ENCODE peak calls at places on chromosome X, in seven cellular contexts. K, J, Z, S, L, C and Y are unnamed samples.

GRCh38 chrX:67544871-67545771 is 1.3 kb downstream of the AR start:
- DNase-seq in K (peak), J (no peak), Z (no peak), S (no peak), L (no peak), C (no peak), Y (no peak)

GRCh38 chrX:12595746-12596145 is 195.5 kb upstream of the PRPS2 start:
- DNase-seq in K (no peak), J (no peak), Z (no peak), S (no peak), L (no peak), C (no peak), Y (no peak)

GRCh38 chrX:102155806-102156179 is at the start of gene BEX5:
- DNase-seq in K (peak), J (no peak), Z (peak), S (peak), L (no peak), C (no peak), Y (peak)

GRCh38 chrX:22800360-22800759 is 199.4 kb upstream of the DDX53 start:
- DNase-seq in K (no peak), J (no peak), Z (no peak), S (no peak), L (no peak), C (no peak), Y (no peak)

GRCh38 chrX:153411988-153412574 is 809 bp downstream of the ZFP92 start:
- DNase-seq in K (no peak), J (no peak), Z (no peak), S (no peak), L (no peak), C (no peak), Y (no peak)

GRCh38 chrX:13428055-13428786 is 108.4 kb upstream of the ATXN3L start:
- DNase-seq in K (peak), J (peak), Z (no peak), S (no peak), L (no peak), C (no peak), Y (no peak)

GRCh38 chrX:31459361-31459760 is 387.5 kb upstream of the FTHL17 start:
- DNase-seq in K (no peak), J (no peak), Z (no peak), S (no peak), L (no peak), C (no peak), Y (no peak)

GRCh38 chrX:118637997-118638396 is 89.4 kb upstream of the IL13RA1 start:
- DNase-seq in K (no peak), J (no peak), Z (no peak), S (no peak), L (peak), C (no peak), Y (no peak)

GRCh38 chrX:125103693-125104092 is 216.0 kb upstream of the TEX13C start:
- DNase-seq in K (no peak), J (no peak), Z (no peak), S (no peak), L (no peak), C (no peak), Y (no peak)

GRCh38 chrX:154488336-154489075 is 1.9 kb downstream of the SLC10A3 start:
- DNase-seq in K (no peak), J (no peak), Z (no peak), S (no peak), L (no peak), C (no peak), Y (no peak)

GRCh38 chrX:41127476-41128192 is 42.4 kb downstream of the USP9X start:
- DNase-seq in K (no peak), J (no peak), Z (no peak), S (no peak), L (no peak), C (no peak), Y (no peak)

GRCh38 chrX:118632862-118633261 is 94.5 kb upstream of the IL13RA1 start:
- DNase-seq in K (no peak), J (no peak), Z (no peak), S (no peak), L (no peak), C (no peak), Y (no peak)

GRCh38 chrX:124726881-124727280 is 380.5 kb downstream of the SH2D1A start:
- DNase-seq in K (no peak), J (no peak), Z (no peak), S (no peak), L (no peak), C (no peak), Y (no peak)

GRCh38 chrX:1487401-1487800 is 34.7 kb upstream of the ASMTL start:
- DNase-seq in K (no peak), J (no peak), Z (no peak), S (no peak), L (no peak), C (no peak), Y (no peak)

GRCh38 chrX:97021680-97022079 is 138.0 kb downstream of the RPA4 start:
- DNase-seq in K (no peak), J (no peak), Z (no peak), S (no peak), L (no peak), C (no peak), Y (no peak)
- TF ChIP-seq SP1 in K (no peak), J (no peak), Z (no peak), S (no peak), L (no peak), C (no peak), Y (no peak)

GRCh38 chrX:10390187-10390586 is 230.2 kb downstream of the MID1 start:
- DNase-seq in K (no peak), J (no peak), Z (no peak), S (no peak), L (no peak), C (no peak), Y (no peak)
- TF ChIP-seq SP1 in K (no peak), J (no peak), Z (no peak), S (no peak), L (no peak), C (no peak), Y (no peak)

GRCh38 chrX:110408949-110409588 is 50.4 kb downstream of the RTL9 start:
- DNase-seq in K (no peak), J (no peak), Z (peak), S (no peak), L (no peak), C (no peak), Y (no peak)
- TF ChIP-seq SP1 in K (no peak), J (no peak), Z (no peak), S (no peak), L (no peak), C (no peak), Y (no peak)

DNA sequence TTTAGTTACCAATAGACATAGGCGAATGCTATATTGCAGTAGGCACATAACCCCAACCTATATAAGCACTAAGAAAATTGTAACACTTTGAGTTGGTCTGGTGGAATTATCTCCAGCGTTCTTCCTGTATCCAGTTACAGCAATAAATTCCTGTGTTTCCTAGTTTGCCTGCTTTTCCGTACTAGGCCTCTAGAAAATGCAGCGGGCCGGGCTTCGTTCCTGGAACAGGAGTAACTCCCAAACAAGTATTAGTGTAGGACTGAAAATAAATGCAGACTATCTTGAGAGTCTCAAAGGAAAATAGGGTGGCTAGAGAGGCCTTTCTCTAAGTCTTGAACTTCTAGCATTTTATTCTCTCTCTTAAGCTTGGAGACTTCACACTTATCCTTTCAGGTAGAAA is 159.8 kb downstream of the OR13H1 start:
- DNase-seq in K (no peak), J (no peak), Z (no peak), S (no peak), L (no peak), C (no peak), Y (peak)
- TF ChIP-seq SP1 in K (no peak), J (no peak), Z (no peak), S (no peak), L (no peak), C (no peak), Y (no peak)

GRCh38 chrX:115895678-115896329 is 274.7 kb upstream of the AGTR2 start:
- DNase-seq in K (no peak), J (no peak), Z (no peak), S (no peak), L (peak), C (no peak), Y (peak)

GRCh38 chrX:115896362-115896761 is 274.2 kb upstream of the AGTR2 start:
- DNase-seq in K (no peak), J (no peak), Z (no peak), S (no peak), L (no peak), C (no peak), Y (no peak)

GRCh38 chrX:115892056-115892708 is 278.4 kb upstream of the AGTR2 start:
- DNase-seq in K (no peak), J (peak), Z (no peak), S (no peak), L (peak), C (no peak), Y (no peak)

GRCh38 chrX:115892787-115893671 is 277.5 kb upstream of the AGTR2 start:
- DNase-seq in K (peak), J (peak), Z (peak), S (no peak), L (peak), C (peak), Y (peak)

DNA sequence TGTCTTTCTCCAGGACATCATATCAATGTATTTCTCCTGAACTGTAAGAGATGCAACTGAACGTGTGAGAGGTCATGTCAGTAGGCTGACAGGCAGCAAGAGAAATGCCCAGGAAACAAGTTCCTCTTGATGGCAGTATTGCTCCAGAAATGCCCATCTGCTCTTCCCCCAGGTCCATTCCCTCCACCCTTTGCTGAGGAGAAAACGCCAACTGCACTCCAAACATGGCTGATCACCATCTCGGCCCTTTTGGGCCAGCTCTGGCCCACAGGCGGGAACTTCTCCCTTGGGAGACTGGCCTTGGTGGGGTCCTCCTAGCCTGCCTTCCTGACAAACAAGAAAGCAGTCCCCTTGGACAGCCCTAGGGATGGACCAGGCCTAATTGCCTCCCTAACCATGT is 276.5 kb upstream of the AGTR2 start:
- DNase-seq in K (no peak), J (peak), Z (no peak), S (no peak), L (peak), C (peak), Y (peak)
- TF ChIP-seq SP1 in K (no peak), J (no peak), Z (no peak), S (no peak), L (no peak), C (no peak), Y (no peak)

DNA sequence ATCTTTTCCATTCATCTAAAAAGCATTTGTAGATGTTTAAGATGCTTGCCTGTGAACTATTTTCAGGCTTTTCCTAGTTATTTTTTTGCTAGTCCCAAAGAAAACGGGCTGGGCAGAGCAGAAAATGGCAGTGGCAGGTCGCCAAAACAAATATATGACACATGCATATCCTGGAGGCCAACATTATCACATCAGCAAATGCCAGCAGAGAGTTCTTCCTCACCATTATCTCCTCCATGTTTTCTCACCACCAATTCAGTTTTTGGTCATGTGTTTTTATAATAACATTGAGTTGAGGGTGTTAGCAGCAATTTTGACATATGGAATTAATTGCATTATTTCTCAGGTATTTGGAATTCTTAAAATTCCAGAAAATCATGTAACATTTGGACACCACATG is 97.9 kb upstream of the EOLA2 start:
- DNase-seq in K (no peak), J (no peak), Z (no peak), S (no peak), L (peak), C (no peak), Y (no peak)
- TF ChIP-seq SP1 in K (no peak), J (peak), Z (no peak), S (no peak), L (no peak), C (no peak), Y (no peak)

GRCh38 chrX:9816094-9816700 is 30.0 kb downstream of the SHROOM2 start:
- DNase-seq in K (no peak), J (no peak), Z (no peak), S (no peak), L (no peak), C (no peak), Y (no peak)
- TF ChIP-seq SP1 in K (no peak), J (no peak), Z (no peak), S (no peak), L (no peak), C (no peak), Y (no peak)

GRCh38 chrX:150546711-150547153 is 21.7 kb upstream of the MTM1 start:
- DNase-seq in K (no peak), J (no peak), Z (no peak), S (no peak), L (no peak), C (no peak), Y (no peak)
- TF ChIP-seq SP1 in K (no peak), J (no peak), Z (no peak), S (no peak), L (no peak), C (no peak), Y (no peak)